ENCODE peak calls at places on chromosomes 5 and 9, in five cellular contexts. H is prostate gland, K is neural progenitor cell, N is psoas muscle, A is ovary. X is an unnamed sample.
A peak's percentile ranks its signal among the peaks of the same experiment; 100 is the strongest.

GRCh38 chr5:160175438-160176218 is 53.7 kb upstream of the FABP6 start:
- DNase-seq in H (peak; percentile 18), K (no peak), N (peak; percentile 62), A (peak; percentile 49), X (peak; percentile 56)

GRCh38 chr5:173913686-173914321 is 25.7 kb downstream of the CPEB4 start:
- DNase-seq in H (no peak), K (no peak), N (no peak), A (no peak), X (no peak)

GRCh38 chr9:128309551-128309950 is 12.7 kb downstream of the TRUB2 start:
- DNase-seq in H (no peak), K (no peak), N (no peak), A (no peak), X (no peak)

GRCh38 chr9:23855885-23856284 is 29.8 kb upstream of the ELAVL2 start:
- DNase-seq in H (no peak), K (no peak), N (no peak), A (no peak), X (no peak)

GRCh38 chr5:147234825-147235635 is at the start of gene STK32A:
- DNase-seq in H (no peak), K (peak; percentile 92), N (peak; percentile 81), A (peak; percentile 65), X (peak; percentile 80)

GRCh38 chr5:159773062-159773924 is 143.0 kb upstream of the ADRA1B start:
- DNase-seq in H (peak; percentile 20), K (peak; percentile 83), N (peak; percentile 89), A (peak; percentile 88), X (peak; percentile 91)

GRCh38 chr5:44605926-44606325 is 202.8 kb upstream of the MRPS30 start:
- DNase-seq in H (no peak), K (no peak), N (no peak), A (no peak), X (no peak)

GRCh38 chr5:147853372-147853987 is 22.0 kb upstream of the SPINK1 start:
- DNase-seq in H (no peak), K (no peak), N (no peak), A (no peak), X (no peak)

GRCh38 chr9:123120953-123121352 is 87.5 kb downstream of the GPR21 start:
- DNase-seq in H (no peak), K (no peak), N (no peak), A (no peak), X (no peak)

GRCh38 chr5:20307391-20307790 is 319.4 kb upstream of the CDH18 start:
- DNase-seq in H (no peak), K (no peak), N (no peak), A (no peak), X (no peak)

GRCh38 chr5:88325868-88326267 is 57.2 kb upstream of the TMEM161B start:
- DNase-seq in H (no peak), K (no peak), N (no peak), A (no peak), X (no peak)

GRCh38 chr5:67648201-67648671 is 451.6 kb upstream of the CD180 start:
- DNase-seq in H (peak; percentile 92), K (no peak), N (peak; percentile 88), A (peak; percentile 92), X (no peak)

GRCh38 chr9:70444904-70445303 is 30.4 kb upstream of the KLF9 start:
- DNase-seq in H (no peak), K (no peak), N (no peak), A (no peak), X (peak; percentile 45)

GRCh38 chr5:33806736-33807442 is 84.9 kb downstream of the ADAMTS12 start:
- DNase-seq in H (no peak), K (no peak), N (no peak), A (no peak), X (no peak)

GRCh38 chr5:546376-546908 is 22.2 kb upstream of the SLC9A3 start:
- DNase-seq in H (no peak), K (no peak), N (peak; percentile 20), A (no peak), X (no peak)

GRCh38 chr9:99809586-99810357 is 11.9 kb upstream of the NR4A3 start:
- DNase-seq in H (no peak), K (no peak), N (no peak), A (no peak), X (no peak)

GRCh38 chr5:95925345-95925744 is 36.3 kb downstream of the ELL2 start:
- DNase-seq in H (no peak), K (no peak), N (no peak), A (no peak), X (no peak)
- H3K4me1 ChIP-seq in H (peaks cover 5% of the 10 kb centered on the region), K (no peaks in the 10 kb centered on the region), N (peaks cover 36% of the 10 kb centered on the region), A (no peaks in the 10 kb centered on the region), X (peaks cover 26% of the 10 kb centered on the region)

GRCh38 chr5:119578937-119579336 is 50.4 kb upstream of the FAM170A start:
- DNase-seq in H (no peak), K (peak; percentile 50), N (no peak), A (no peak), X (peak; percentile 57)
- H3K4me1 ChIP-seq in H (no peaks in the 10 kb centered on the region), K (peaks cover 48% of the 10 kb centered on the region), N (no peaks in the 10 kb centered on the region), A (no peaks in the 10 kb centered on the region), X (peaks cover 13% of the 10 kb centered on the region)

DNA sequence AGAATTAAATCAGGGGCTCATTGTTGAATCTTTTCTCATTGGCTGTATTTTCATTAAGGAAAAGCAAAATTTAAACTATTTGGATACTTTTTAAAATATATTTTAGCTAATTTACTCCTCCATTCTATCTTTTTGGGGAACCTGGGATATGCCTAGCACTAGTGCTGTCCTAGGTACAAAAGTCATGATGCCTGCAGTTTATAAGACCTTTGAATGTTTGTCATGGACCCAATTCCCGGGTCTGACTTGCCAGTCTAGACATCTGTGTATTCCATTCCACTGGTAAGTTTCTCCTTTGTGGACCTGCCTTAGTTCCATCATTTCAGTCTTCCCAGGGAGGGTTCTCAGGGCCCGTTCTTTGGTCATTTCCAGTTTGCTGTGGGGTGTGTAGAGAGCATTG is 63.0 kb downstream of the WWC1 start:
- DNase-seq in H (no peak), K (no peak), N (no peak), A (no peak), X (no peak)
- H3K4me1 ChIP-seq in H (peaks cover 10% of the 10 kb centered on the region), K (peaks cover 4% of the 10 kb centered on the region), N (no peaks in the 10 kb centered on the region), A (no peaks in the 10 kb centered on the region), X (no peaks in the 10 kb centered on the region)

DNA sequence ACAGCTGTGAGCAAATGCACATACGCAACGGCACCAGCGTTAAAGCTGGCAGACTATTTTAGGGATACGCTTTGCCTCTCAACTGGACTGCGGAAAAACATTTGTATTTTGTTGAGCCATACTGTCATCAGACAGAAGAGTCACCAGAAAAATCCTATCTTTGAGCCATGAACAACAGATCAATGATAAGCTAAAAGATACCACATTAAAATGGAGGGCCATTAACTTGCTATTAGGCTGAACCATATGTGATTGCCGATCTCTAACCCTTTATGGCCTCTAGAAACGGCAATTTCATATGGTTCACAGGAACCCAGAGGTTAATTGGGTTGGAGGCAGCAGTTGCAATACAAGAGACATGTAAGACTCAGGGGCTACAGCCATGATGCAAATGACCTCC is 69.9 kb downstream of the MYO10 start:
- DNase-seq in H (no peak), K (no peak), N (no peak), A (no peak), X (no peak)
- H3K4me1 ChIP-seq in H (peaks cover 5% of the 10 kb centered on the region), K (peaks cover 48% of the 10 kb centered on the region), N (no peaks in the 10 kb centered on the region), A (peaks cover 18% of the 10 kb centered on the region), X (peaks cover 19% of the 10 kb centered on the region)

DNA sequence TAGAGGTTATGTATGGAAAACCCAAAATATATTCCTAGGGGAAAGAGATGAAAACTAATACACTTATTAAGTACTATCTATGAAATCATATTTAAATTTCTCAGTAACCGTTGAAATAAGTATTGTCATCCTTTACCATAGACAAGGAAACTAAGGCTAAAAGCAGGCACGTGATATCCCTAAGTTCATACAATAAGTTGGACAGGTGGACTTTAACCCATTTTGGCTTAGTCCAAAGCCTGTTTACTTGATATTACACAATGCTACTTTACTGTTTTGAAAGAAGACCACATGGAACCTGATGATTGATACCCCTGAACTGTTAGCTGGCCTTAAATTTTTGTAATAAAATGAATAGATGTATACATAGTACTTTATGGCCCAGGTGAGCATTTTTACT is 3.5 kb downstream of the NFX1 start:
- DNase-seq in H (no peak), K (no peak), N (no peak), A (no peak), X (no peak)
- H3K4me1 ChIP-seq in H (peaks cover 7% of the 10 kb centered on the region), K (peaks cover 4% of the 10 kb centered on the region), N (peaks cover 74% of the 10 kb centered on the region), A (peaks cover 18% of the 10 kb centered on the region), X (peaks cover 4% of the 10 kb centered on the region)

DNA sequence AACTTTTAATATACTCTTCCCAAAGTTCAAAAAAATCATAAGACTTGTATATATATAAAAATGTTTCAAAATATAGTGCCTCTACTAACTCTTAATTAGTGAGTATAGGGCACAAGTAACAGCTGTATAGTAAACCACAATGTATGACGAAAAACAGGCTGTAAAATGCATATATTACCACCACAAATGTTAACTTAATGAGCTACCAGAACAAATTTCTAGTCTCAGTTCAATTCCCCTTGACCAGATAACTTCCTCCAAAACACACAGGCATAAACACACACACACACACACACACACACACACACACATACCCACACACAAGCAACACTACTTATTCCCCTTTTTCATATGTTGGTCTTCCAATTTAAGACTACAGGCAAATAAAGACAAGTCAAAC is 78.8 kb downstream of the FBXL17 start:
- DNase-seq in H (no peak), K (no peak), N (no peak), A (no peak), X (no peak)
- H3K4me1 ChIP-seq in H (no peaks in the 10 kb centered on the region), K (no peaks in the 10 kb centered on the region), N (no peaks in the 10 kb centered on the region), A (no peaks in the 10 kb centered on the region), X (no peaks in the 10 kb centered on the region)

GRCh38 chr9:89864257-89864656 is 259.4 kb downstream of the GADD45G start:
- DNase-seq in H (no peak), K (no peak), N (no peak), A (no peak), X (no peak)

GRCh38 chr9:89865357-89865756 is 260.5 kb downstream of the GADD45G start:
- DNase-seq in H (no peak), K (no peak), N (no peak), A (no peak), X (no peak)

GRCh38 chr9:89868100-89868499 is 263.3 kb downstream of the GADD45G start:
- DNase-seq in H (no peak), K (no peak), N (no peak), A (no peak), X (no peak)

GRCh38 chr9:89864731-89865130 is 259.9 kb downstream of the GADD45G start:
- DNase-seq in H (no peak), K (no peak), N (no peak), A (no peak), X (no peak)

DNA sequence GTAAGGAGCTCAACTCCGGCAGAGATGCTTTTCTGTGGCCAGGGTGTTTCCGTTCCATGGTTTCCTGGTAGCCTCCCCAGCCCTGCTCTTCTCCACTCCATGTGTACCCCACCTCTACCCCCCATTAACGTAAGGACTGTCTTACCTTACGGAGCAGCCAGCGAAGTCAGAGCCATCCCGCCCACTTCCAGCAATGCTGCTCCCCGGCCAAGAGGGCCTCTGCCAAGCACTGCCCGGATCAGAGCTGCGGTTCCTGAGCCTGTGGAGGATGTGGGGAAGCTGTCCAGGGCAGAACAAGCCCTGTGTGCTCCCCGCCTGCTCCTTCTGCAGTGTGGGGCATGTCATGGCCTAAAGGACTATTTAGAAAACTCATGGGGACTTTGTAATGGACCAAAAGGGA is 261.2 kb downstream of the GADD45G start:
- DNase-seq in H (no peak), K (no peak), N (no peak), A (no peak), X (no peak)
- H3K4me1 ChIP-seq in H (no peaks in the 10 kb centered on the region), K (no peaks in the 10 kb centered on the region), N (no peaks in the 10 kb centered on the region), A (no peaks in the 10 kb centered on the region), X (peaks cover 17% of the 10 kb centered on the region)